ENCODE peak calls at places on chromosomes 12 and 14, in nine cellular contexts. One of them, this sample, is unnamed.

GRCh38 chr12:38374751-38375150 is 58.2 kb downstream of the ALG10B start:
- DNase-seq in astrocyte of the spinal cord: no peak
- DNase-seq in AG09309: no peak
- DNase-seq in right lobe of liver: no peak
- DNase-seq in heart right ventricle: no peak
- DNase-seq in IMR-90: no peak
- DNase-seq in Peyer's patch: no peak
- DNase-seq in NT2/D1: no peak
- DNase-seq in stomach: no peak
- DNase-seq in this sample: peak; percentile 82

GRCh38 chr12:3452348-3452747 is 38.7 kb upstream of the PRMT8 start:
- DNase-seq in astrocyte of the spinal cord: no peak
- DNase-seq in AG09309: no peak
- DNase-seq in right lobe of liver: no peak
- DNase-seq in heart right ventricle: no peak
- DNase-seq in IMR-90: no peak
- DNase-seq in Peyer's patch: no peak
- DNase-seq in NT2/D1: no peak
- DNase-seq in stomach: no peak
- DNase-seq in this sample: no peak

GRCh38 chr12:47818701-47819543 is 781 bp downstream of the HDAC7 start:
- DNase-seq in astrocyte of the spinal cord: no peak
- DNase-seq in AG09309: no peak
- DNase-seq in right lobe of liver: peak; percentile 78
- DNase-seq in heart right ventricle: peak; percentile 83
- DNase-seq in IMR-90: no peak
- DNase-seq in Peyer's patch: peak; percentile 62
- DNase-seq in NT2/D1: no peak
- DNase-seq in stomach: peak; percentile 49
- DNase-seq in this sample: no peak

GRCh38 chr12:58919271-58920101 is 818 bp downstream of the LRIG3 start:
- DNase-seq in astrocyte of the spinal cord: peak; percentile 61
- DNase-seq in AG09309: no peak
- DNase-seq in right lobe of liver: no peak
- DNase-seq in heart right ventricle: no peak
- DNase-seq in IMR-90: peak; percentile 58
- DNase-seq in Peyer's patch: no peak
- DNase-seq in NT2/D1: peak; percentile 15
- DNase-seq in stomach: no peak
- DNase-seq in this sample: peak; percentile 76

GRCh38 chr14:89861630-89862029 is 92.9 kb downstream of the EFCAB11 start:
- DNase-seq in astrocyte of the spinal cord: no peak
- DNase-seq in AG09309: no peak
- DNase-seq in right lobe of liver: no peak
- DNase-seq in heart right ventricle: no peak
- DNase-seq in IMR-90: no peak
- DNase-seq in Peyer's patch: no peak
- DNase-seq in NT2/D1: no peak
- DNase-seq in stomach: no peak
- DNase-seq in this sample: no peak

GRCh38 chr12:94831081-94831747 is 172.3 kb downstream of the NDUFA12 start:
- DNase-seq in astrocyte of the spinal cord: no peak
- DNase-seq in AG09309: no peak
- DNase-seq in right lobe of liver: no peak
- DNase-seq in heart right ventricle: no peak
- DNase-seq in IMR-90: no peak
- DNase-seq in Peyer's patch: peak; percentile 73
- DNase-seq in NT2/D1: no peak
- DNase-seq in stomach: no peak
- DNase-seq in this sample: no peak

GRCh38 chr12:47078733-47079364 is 572 bp upstream of the PCED1B start:
- DNase-seq in astrocyte of the spinal cord: no peak
- DNase-seq in AG09309: no peak
- DNase-seq in right lobe of liver: no peak
- DNase-seq in heart right ventricle: peak; percentile 21
- DNase-seq in IMR-90: peak; percentile 37
- DNase-seq in Peyer's patch: peak; percentile 60
- DNase-seq in NT2/D1: no peak
- DNase-seq in stomach: no peak
- DNase-seq in this sample: peak; percentile 60

GRCh38 chr12:95243497-95244183 is 26.0 kb downstream of the VEZT start:
- DNase-seq in astrocyte of the spinal cord: no peak
- DNase-seq in AG09309: no peak
- DNase-seq in right lobe of liver: no peak
- DNase-seq in heart right ventricle: no peak
- DNase-seq in IMR-90: no peak
- DNase-seq in Peyer's patch: no peak
- DNase-seq in NT2/D1: no peak
- DNase-seq in stomach: no peak
- DNase-seq in this sample: no peak

GRCh38 chr14:77000340-77001235 is 27.9 kb downstream of the IRF2BPL start:
- DNase-seq in astrocyte of the spinal cord: peak; percentile 40
- DNase-seq in AG09309: no peak
- DNase-seq in right lobe of liver: no peak
- DNase-seq in heart right ventricle: peak; percentile 37
- DNase-seq in IMR-90: peak; percentile 79
- DNase-seq in Peyer's patch: no peak
- DNase-seq in NT2/D1: no peak
- DNase-seq in stomach: peak; percentile 42
- DNase-seq in this sample: no peak

GRCh38 chr14:71552809-71553208 is 379.4 kb upstream of the RGS6 start:
- DNase-seq in astrocyte of the spinal cord: no peak
- DNase-seq in AG09309: no peak
- DNase-seq in right lobe of liver: no peak
- DNase-seq in heart right ventricle: no peak
- DNase-seq in IMR-90: no peak
- DNase-seq in Peyer's patch: no peak
- DNase-seq in NT2/D1: no peak
- DNase-seq in stomach: no peak
- DNase-seq in this sample: no peak

GRCh38 chr14:59438148-59438766 is 26.9 kb downstream of the GPR135 start:
- DNase-seq in astrocyte of the spinal cord: peak; percentile 80
- DNase-seq in AG09309: no peak
- DNase-seq in right lobe of liver: no peak
- DNase-seq in heart right ventricle: no peak
- DNase-seq in IMR-90: peak; percentile 78
- DNase-seq in Peyer's patch: no peak
- DNase-seq in NT2/D1: no peak
- DNase-seq in stomach: no peak
- DNase-seq in this sample: peak; percentile 74

GRCh38 chr14:95609398-95609990 is 74.6 kb downstream of the GLRX5 start:
- DNase-seq in astrocyte of the spinal cord: peak; percentile 3
- DNase-seq in AG09309: no peak
- DNase-seq in right lobe of liver: no peak
- DNase-seq in heart right ventricle: no peak
- DNase-seq in IMR-90: peak; percentile 23
- DNase-seq in Peyer's patch: peak; percentile 18
- DNase-seq in NT2/D1: peak; percentile 61
- DNase-seq in stomach: peak; percentile 51
- DNase-seq in this sample: peak; percentile 17

GRCh38 chr12:87439990-87440827 is 589.0 kb downstream of the C12orf50 start:
- DNase-seq in astrocyte of the spinal cord: peak; percentile 92
- DNase-seq in AG09309: no peak
- DNase-seq in right lobe of liver: no peak
- DNase-seq in heart right ventricle: no peak
- DNase-seq in IMR-90: peak; percentile 93
- DNase-seq in Peyer's patch: no peak
- DNase-seq in NT2/D1: no peak
- DNase-seq in stomach: peak; percentile 46
- DNase-seq in this sample: peak; percentile 98

GRCh38 chr12:109449845-109450532 is 27.1 kb downstream of the KCTD10 start:
- DNase-seq in astrocyte of the spinal cord: no peak
- DNase-seq in AG09309: no peak
- DNase-seq in right lobe of liver: no peak
- DNase-seq in heart right ventricle: no peak
- DNase-seq in IMR-90: no peak
- DNase-seq in Peyer's patch: no peak
- DNase-seq in NT2/D1: no peak
- DNase-seq in stomach: no peak
- DNase-seq in this sample: no peak

GRCh38 chr14:99595034-99595433 is 9.0 kb downstream of the CCDC85C start:
- DNase-seq in astrocyte of the spinal cord: no peak
- DNase-seq in AG09309: no peak
- DNase-seq in right lobe of liver: no peak
- DNase-seq in heart right ventricle: no peak
- DNase-seq in IMR-90: no peak
- DNase-seq in Peyer's patch: peak; percentile 34
- DNase-seq in NT2/D1: no peak
- DNase-seq in stomach: no peak
- DNase-seq in this sample: no peak

GRCh38 chr14:54591461-54592245 is 24.7 kb downstream of the SAMD4A start:
- DNase-seq in astrocyte of the spinal cord: no peak
- DNase-seq in AG09309: no peak
- DNase-seq in right lobe of liver: no peak
- DNase-seq in heart right ventricle: no peak
- DNase-seq in IMR-90: no peak
- DNase-seq in Peyer's patch: no peak
- DNase-seq in NT2/D1: no peak
- DNase-seq in stomach: no peak
- DNase-seq in this sample: peak; percentile 90

GRCh38 chr14:85024931-85025330 is 505.0 kb upstream of the FLRT2 start:
- DNase-seq in astrocyte of the spinal cord: no peak
- DNase-seq in AG09309: no peak
- DNase-seq in right lobe of liver: no peak
- DNase-seq in heart right ventricle: no peak
- DNase-seq in IMR-90: no peak
- DNase-seq in Peyer's patch: no peak
- DNase-seq in NT2/D1: no peak
- DNase-seq in stomach: no peak
- DNase-seq in this sample: no peak

GRCh38 chr14:52025310-52025709 is 36.0 kb downstream of the RTRAF start:
- DNase-seq in astrocyte of the spinal cord: peak; percentile 95
- DNase-seq in AG09309: peak; percentile 86
- DNase-seq in right lobe of liver: no peak
- DNase-seq in heart right ventricle: no peak
- DNase-seq in IMR-90: peak; percentile 98
- DNase-seq in Peyer's patch: no peak
- DNase-seq in NT2/D1: no peak
- DNase-seq in stomach: no peak
- DNase-seq in this sample: peak; percentile 69

GRCh38 chr12:131862600-131862993 is 31.8 kb upstream of the ULK1 start:
- DNase-seq in astrocyte of the spinal cord: no peak
- DNase-seq in AG09309: no peak
- DNase-seq in right lobe of liver: no peak
- DNase-seq in heart right ventricle: no peak
- DNase-seq in IMR-90: no peak
- DNase-seq in Peyer's patch: no peak
- DNase-seq in NT2/D1: no peak
- DNase-seq in stomach: no peak
- DNase-seq in this sample: no peak
- H3K4me3 ChIP-seq in astrocyte of the spinal cord: no peak overlapping the region
- H3K4me3 ChIP-seq in AG09309: no peak overlapping the region
- H3K4me3 ChIP-seq in right lobe of liver: no peak overlapping the region
- H3K4me3 ChIP-seq in heart right ventricle: no peak overlapping the region
- H3K4me3 ChIP-seq in IMR-90: no peak overlapping the region
- H3K4me3 ChIP-seq in Peyer's patch: no peak overlapping the region
- H3K4me3 ChIP-seq in NT2/D1: no peak overlapping the region
- H3K4me3 ChIP-seq in stomach: no peak overlapping the region
- H3K4me3 ChIP-seq in this sample: no peak overlapping the region

DNA sequence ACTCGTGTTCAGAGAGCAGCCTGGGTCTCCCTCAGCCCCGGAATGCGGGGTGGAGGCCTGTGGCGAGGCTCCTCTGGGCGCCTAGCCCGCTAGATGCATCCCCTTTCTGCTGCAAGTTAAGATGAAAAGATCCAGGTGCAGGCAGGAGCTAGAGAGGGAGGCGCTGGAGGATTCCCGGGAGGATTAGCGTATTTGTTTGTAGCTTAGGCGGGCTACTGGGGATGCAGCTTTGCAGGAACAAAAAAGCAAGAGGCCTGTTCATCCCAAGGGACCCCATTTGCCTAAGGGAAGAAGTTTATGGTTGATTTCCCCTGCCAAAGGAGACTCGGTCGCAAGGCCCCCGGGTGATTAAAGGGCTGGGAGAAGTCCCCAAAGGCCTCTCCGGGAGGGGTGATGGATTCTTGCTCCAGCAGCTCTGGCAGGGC is 818 bp downstream of the CCDC177 start:
- DNase-seq in astrocyte of the spinal cord: no peak
- DNase-seq in AG09309: no peak
- DNase-seq in right lobe of liver: no peak
- DNase-seq in heart right ventricle: no peak
- DNase-seq in IMR-90: no peak
- DNase-seq in Peyer's patch: no peak
- DNase-seq in NT2/D1: no peak
- DNase-seq in stomach: no peak
- DNase-seq in this sample: no peak
- H3K4me3 ChIP-seq in astrocyte of the spinal cord: no peak overlapping the region
- H3K4me3 ChIP-seq in AG09309: no peak overlapping the region
- H3K4me3 ChIP-seq in right lobe of liver: no peak overlapping the region
- H3K4me3 ChIP-seq in heart right ventricle: peak overlapping the region; percentile 30
- H3K4me3 ChIP-seq in IMR-90: no peak overlapping the region
- H3K4me3 ChIP-seq in Peyer's patch: no peak overlapping the region
- H3K4me3 ChIP-seq in NT2/D1: peak overlapping the region; percentile 43
- H3K4me3 ChIP-seq in stomach: peak overlapping the region; percentile 26
- H3K4me3 ChIP-seq in this sample: no peak overlapping the region

GRCh38 chr14:26199599-26200370 is 398.0 kb downstream of the NOVA1 start:
- DNase-seq in astrocyte of the spinal cord: peak; percentile 87
- DNase-seq in AG09309: no peak
- DNase-seq in right lobe of liver: no peak
- DNase-seq in heart right ventricle: no peak
- DNase-seq in IMR-90: no peak
- DNase-seq in Peyer's patch: no peak
- DNase-seq in NT2/D1: no peak
- DNase-seq in stomach: no peak
- DNase-seq in this sample: no peak

GRCh38 chr14:26200675-26201074 is 397.2 kb downstream of the NOVA1 start:
- DNase-seq in astrocyte of the spinal cord: peak; percentile 15
- DNase-seq in AG09309: no peak
- DNase-seq in right lobe of liver: no peak
- DNase-seq in heart right ventricle: no peak
- DNase-seq in IMR-90: peak; percentile 17
- DNase-seq in Peyer's patch: no peak
- DNase-seq in NT2/D1: no peak
- DNase-seq in stomach: no peak
- DNase-seq in this sample: no peak

GRCh38 chr14:26206640-26207039 is 391.2 kb downstream of the NOVA1 start:
- DNase-seq in astrocyte of the spinal cord: no peak
- DNase-seq in AG09309: no peak
- DNase-seq in right lobe of liver: no peak
- DNase-seq in heart right ventricle: no peak
- DNase-seq in IMR-90: no peak
- DNase-seq in Peyer's patch: no peak
- DNase-seq in NT2/D1: no peak
- DNase-seq in stomach: no peak
- DNase-seq in this sample: no peak

GRCh38 chr14:26204954-26205479 is 392.8 kb downstream of the NOVA1 start:
- DNase-seq in astrocyte of the spinal cord: peak; percentile 27
- DNase-seq in AG09309: no peak
- DNase-seq in right lobe of liver: no peak
- DNase-seq in heart right ventricle: peak; percentile 24
- DNase-seq in IMR-90: no peak
- DNase-seq in Peyer's patch: no peak
- DNase-seq in NT2/D1: no peak
- DNase-seq in stomach: peak; percentile 25
- DNase-seq in this sample: no peak

GRCh38 chr14:26204362-26204953 is 393.4 kb downstream of the NOVA1 start:
- DNase-seq in astrocyte of the spinal cord: peak; percentile 27
- DNase-seq in AG09309: no peak
- DNase-seq in right lobe of liver: no peak
- DNase-seq in heart right ventricle: no peak
- DNase-seq in IMR-90: no peak
- DNase-seq in Peyer's patch: no peak
- DNase-seq in NT2/D1: no peak
- DNase-seq in stomach: no peak
- DNase-seq in this sample: no peak
- H3K4me3 ChIP-seq in astrocyte of the spinal cord: peak overlapping the region; percentile 36
- H3K4me3 ChIP-seq in AG09309: no peak overlapping the region
- H3K4me3 ChIP-seq in right lobe of liver: peak overlapping the region; percentile 31
- H3K4me3 ChIP-seq in heart right ventricle: peak overlapping the region; percentile 54
- H3K4me3 ChIP-seq in IMR-90: no peak overlapping the region
- H3K4me3 ChIP-seq in Peyer's patch: peak overlapping the region; percentile 29
- H3K4me3 ChIP-seq in NT2/D1: peak overlapping the region; percentile 43
- H3K4me3 ChIP-seq in stomach: peak overlapping the region; percentile 44
- H3K4me3 ChIP-seq in this sample: no peak overlapping the region

GRCh38 chr12:53676715-53677611 is 1.1 kb upstream of the ATP5MC2 start:
- DNase-seq in astrocyte of the spinal cord: peak; percentile 55
- DNase-seq in AG09309: no peak
- DNase-seq in right lobe of liver: peak; percentile 60
- DNase-seq in heart right ventricle: peak; percentile 43
- DNase-seq in IMR-90: peak; percentile 32
- DNase-seq in Peyer's patch: no peak
- DNase-seq in NT2/D1: peak; percentile 56
- DNase-seq in stomach: peak; percentile 28
- DNase-seq in this sample: no peak
- H3K4me3 ChIP-seq in astrocyte of the spinal cord: peak overlapping the region; percentile 17
- H3K4me3 ChIP-seq in AG09309: peak overlapping the region; percentile 31
- H3K4me3 ChIP-seq in right lobe of liver: peak overlapping the region; percentile 83
- H3K4me3 ChIP-seq in heart right ventricle: peak overlapping the region; percentile 76
- H3K4me3 ChIP-seq in IMR-90: no peak overlapping the region
- H3K4me3 ChIP-seq in Peyer's patch: peak overlapping the region; percentile 80
- H3K4me3 ChIP-seq in NT2/D1: peak overlapping the region; percentile 79
- H3K4me3 ChIP-seq in stomach: peak overlapping the region; percentile 56
- H3K4me3 ChIP-seq in this sample: peak overlapping the region; percentile 33